ENCODE peak calls at places on chromosomes 7 and 10, in six cellular contexts. One of them, this sample, is unnamed.
A peak's percentile ranks its signal among the peaks of the same experiment; 100 is the strongest.

GRCh38 chr10:105793071-105793470 is 1152.0 kb downstream of the SORCS3 start:
- DNase-seq in GM12878: no peak
- DNase-seq in A549: no peak
- DNase-seq in endothelial cell of umbilical vein: no peak
- DNase-seq in K562: no peak
- DNase-seq in HepG2: no peak
- DNase-seq in this sample: no peak

GRCh38 chr7:148445260-148446044 is 145.1 kb upstream of the C7orf33 start:
- DNase-seq in GM12878: no peak
- DNase-seq in A549: no peak
- DNase-seq in endothelial cell of umbilical vein: no peak
- DNase-seq in K562: no peak
- DNase-seq in HepG2: no peak
- DNase-seq in this sample: no peak

GRCh38 chr7:13047061-13047460 is 359.6 kb downstream of the ARL4A start:
- DNase-seq in GM12878: no peak
- DNase-seq in A549: no peak
- DNase-seq in endothelial cell of umbilical vein: no peak
- DNase-seq in K562: peak; percentile 27
- DNase-seq in HepG2: no peak
- DNase-seq in this sample: peak; percentile 15

GRCh38 chr10:79401015-79401921 is 44.2 kb downstream of the ZCCHC24 start:
- DNase-seq in GM12878: no peak
- DNase-seq in A549: no peak
- DNase-seq in endothelial cell of umbilical vein: no peak
- DNase-seq in K562: no peak
- DNase-seq in HepG2: no peak
- DNase-seq in this sample: no peak

GRCh38 chr10:34216348-34216908 is 598.7 kb downstream of the PARD3 start:
- DNase-seq in GM12878: no peak
- DNase-seq in A549: no peak
- DNase-seq in endothelial cell of umbilical vein: peak; percentile 7
- DNase-seq in K562: no peak
- DNase-seq in HepG2: peak; percentile 76
- DNase-seq in this sample: no peak

GRCh38 chr7:140610204-140611165 is 30.1 kb downstream of the DENND2A start:
- DNase-seq in GM12878: no peak
- DNase-seq in A549: no peak
- DNase-seq in endothelial cell of umbilical vein: no peak
- DNase-seq in K562: no peak
- DNase-seq in HepG2: no peak
- DNase-seq in this sample: no peak

GRCh38 chr7:22979251-22979650 is 34.7 kb downstream of the HYCC1 start:
- DNase-seq in GM12878: no peak
- DNase-seq in A549: no peak
- DNase-seq in endothelial cell of umbilical vein: no peak
- DNase-seq in K562: peak; percentile 30
- DNase-seq in HepG2: no peak
- DNase-seq in this sample: no peak

GRCh38 chr10:85967594-85967993 is 399.0 kb downstream of the GRID1 start:
- DNase-seq in GM12878: peak; percentile 2
- DNase-seq in A549: no peak
- DNase-seq in endothelial cell of umbilical vein: no peak
- DNase-seq in K562: peak; percentile 5
- DNase-seq in HepG2: no peak
- DNase-seq in this sample: no peak

GRCh38 chr7:138979226-138979979 is 1.8 kb downstream of the KIAA1549 start:
- DNase-seq in GM12878: no peak
- DNase-seq in A549: peak; percentile 49
- DNase-seq in endothelial cell of umbilical vein: no peak
- DNase-seq in K562: no peak
- DNase-seq in HepG2: peak; percentile 26
- DNase-seq in this sample: peak; percentile 60

GRCh38 chr7:157310676-157311185 is 26.1 kb upstream of the DNAJB6 start:
- DNase-seq in GM12878: no peak
- DNase-seq in A549: no peak
- DNase-seq in endothelial cell of umbilical vein: no peak
- DNase-seq in K562: no peak
- DNase-seq in HepG2: no peak
- DNase-seq in this sample: no peak

GRCh38 chr7:75639893-75640600 is 98.7 kb downstream of the HIP1 start:
- DNase-seq in GM12878: no peak
- DNase-seq in A549: no peak
- DNase-seq in endothelial cell of umbilical vein: no peak
- DNase-seq in K562: no peak
- DNase-seq in HepG2: no peak
- DNase-seq in this sample: no peak

GRCh38 chr10:128927389-128927788 is 539.7 kb upstream of the MGMT start:
- DNase-seq in GM12878: no peak
- DNase-seq in A549: no peak
- DNase-seq in endothelial cell of umbilical vein: no peak
- DNase-seq in K562: no peak
- DNase-seq in HepG2: no peak
- DNase-seq in this sample: no peak

GRCh38 chr7:93719546-93719945 is 145.0 kb upstream of the CALCR start:
- DNase-seq in GM12878: no peak
- DNase-seq in A549: no peak
- DNase-seq in endothelial cell of umbilical vein: no peak
- DNase-seq in K562: peak; percentile 24
- DNase-seq in HepG2: no peak
- DNase-seq in this sample: peak; percentile 6

GRCh38 chr10:73251683-73252444 is 580 bp downstream of the MRPS16 start:
- DNase-seq in GM12878: no peak
- DNase-seq in A549: peak; percentile 36
- DNase-seq in endothelial cell of umbilical vein: peak; percentile 7
- DNase-seq in K562: peak; percentile 62
- DNase-seq in HepG2: peak; percentile 69
- DNase-seq in this sample: peak; percentile 72

GRCh38 chr10:43249962-43250624 is 16.8 kb downstream of the RASGEF1A start:
- DNase-seq in GM12878: no peak
- DNase-seq in A549: no peak
- DNase-seq in endothelial cell of umbilical vein: no peak
- DNase-seq in K562: peak; percentile 27
- DNase-seq in HepG2: no peak
- DNase-seq in this sample: peak; percentile 35

GRCh38 chr10:69768386-69768785 is 33.3 kb upstream of the COL13A1 start:
- DNase-seq in GM12878: no peak
- DNase-seq in A549: no peak
- DNase-seq in endothelial cell of umbilical vein: no peak
- DNase-seq in K562: no peak
- DNase-seq in HepG2: no peak
- DNase-seq in this sample: no peak

GRCh38 chr7:23273141-23273599 is 26.0 kb upstream of the MALSU1 start:
- DNase-seq in GM12878: peak; percentile 78
- DNase-seq in A549: peak; percentile 83
- DNase-seq in endothelial cell of umbilical vein: peak; percentile 92
- DNase-seq in K562: peak; percentile 98
- DNase-seq in HepG2: peak; percentile 89
- DNase-seq in this sample: peak; percentile 99

GRCh38 chr7:128108641-128109423 is 77.6 kb upstream of the LRRC4 start:
- DNase-seq in GM12878: peak; percentile 78
- DNase-seq in A549: no peak
- DNase-seq in endothelial cell of umbilical vein: no peak
- DNase-seq in K562: no peak
- DNase-seq in HepG2: no peak
- DNase-seq in this sample: peak; percentile 94

GRCh38 chr7:75017832-75018231 is 53.3 kb downstream of the CASTOR2 start:
- DNase-seq in GM12878: no peak
- DNase-seq in A549: no peak
- DNase-seq in endothelial cell of umbilical vein: no peak
- DNase-seq in K562: no peak
- DNase-seq in HepG2: no peak
- DNase-seq in this sample: no peak

GRCh38 chr10:16440396-16441105 is 3.7 kb downstream of the PTER start:
- DNase-seq in GM12878: no peak
- DNase-seq in A549: no peak
- DNase-seq in endothelial cell of umbilical vein: no peak
- DNase-seq in K562: peak; percentile 44
- DNase-seq in HepG2: no peak
- DNase-seq in this sample: no peak

GRCh38 chr7:26166681-26167266 is 14.8 kb downstream of the NFE2L3 start:
- DNase-seq in GM12878: no peak
- DNase-seq in A549: no peak
- DNase-seq in endothelial cell of umbilical vein: no peak
- DNase-seq in K562: no peak
- DNase-seq in HepG2: no peak
- DNase-seq in this sample: peak; percentile 55

DNA sequence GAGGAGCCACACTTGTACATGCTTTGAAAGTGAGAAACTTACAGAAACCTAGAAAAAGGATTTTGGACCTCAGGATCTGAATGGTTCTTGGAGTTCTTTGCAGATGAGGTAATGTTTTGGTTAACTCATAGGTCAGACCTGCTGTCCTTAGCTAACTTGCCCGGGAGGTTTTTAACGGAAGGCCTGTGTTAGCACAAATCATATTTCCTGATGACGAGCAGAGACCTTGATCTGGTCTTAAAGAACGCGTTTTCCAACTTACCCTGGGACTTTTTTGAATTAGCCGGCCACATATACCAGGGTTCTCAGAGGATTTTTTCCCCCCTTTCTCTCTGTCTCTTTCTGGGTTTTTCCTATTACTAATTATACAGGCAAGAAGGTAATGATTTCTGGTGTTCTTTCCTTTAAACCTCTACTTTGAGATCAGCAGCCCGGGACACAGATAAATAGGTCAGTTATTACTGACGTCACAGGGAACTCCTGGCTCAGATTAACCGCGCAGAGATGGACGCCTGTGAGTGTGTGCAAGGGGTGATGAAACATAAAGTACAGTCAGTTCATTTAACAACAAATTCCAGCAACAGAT is 101.8 kb upstream of the KLF6 start:
- DNase-seq in GM12878: no peak
- DNase-seq in A549: peak; percentile 68
- DNase-seq in endothelial cell of umbilical vein: peak; percentile 93
- DNase-seq in K562: no peak
- DNase-seq in HepG2: peak; percentile 90
- DNase-seq in this sample: no peak
- TF ChIP-seq POLR2A in GM12878: no peak
- TF ChIP-seq POLR2A in A549: no peak
- TF ChIP-seq POLR2A in endothelial cell of umbilical vein: peak; percentile 65
- TF ChIP-seq POLR2A in K562: no peak
- TF ChIP-seq POLR2A in HepG2: no peak
- TF ChIP-seq POLR2A in this sample: no peak

DNA sequence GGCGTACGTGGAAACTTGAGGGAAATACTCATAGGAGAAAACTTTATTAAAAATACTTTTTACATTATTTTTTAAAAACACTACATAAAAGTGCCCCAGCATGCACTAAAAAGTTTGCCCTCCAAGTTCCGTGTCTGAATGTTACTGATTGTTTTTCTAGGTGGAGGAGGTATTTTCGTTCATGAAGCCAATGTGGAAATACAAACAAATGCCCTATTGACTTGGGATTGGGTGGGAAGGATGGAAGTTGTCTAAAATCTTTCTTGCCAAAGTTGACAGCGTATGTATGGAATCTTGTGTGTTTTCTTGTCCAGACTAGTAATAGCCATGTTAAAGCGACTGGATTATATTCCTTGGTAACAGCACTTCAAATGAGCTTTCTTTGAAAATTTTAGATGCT is 1.2 kb downstream of the PROSER2 start:
- DNase-seq in GM12878: no peak
- DNase-seq in A549: no peak
- DNase-seq in endothelial cell of umbilical vein: peak; percentile 31
- DNase-seq in K562: peak; percentile 14
- DNase-seq in HepG2: peak; percentile 36
- DNase-seq in this sample: no peak
- H3K4me3 ChIP-seq in GM12878: no peak overlapping the region
- H3K4me3 ChIP-seq in A549: peak overlapping the region; percentile 99
- H3K4me3 ChIP-seq in endothelial cell of umbilical vein: peak overlapping the region; percentile 99
- H3K4me3 ChIP-seq in K562: peak overlapping the region; percentile 68
- H3K4me3 ChIP-seq in HepG2: peak overlapping the region; percentile 90
- H3K4me3 ChIP-seq in this sample: no peak overlapping the region

DNA sequence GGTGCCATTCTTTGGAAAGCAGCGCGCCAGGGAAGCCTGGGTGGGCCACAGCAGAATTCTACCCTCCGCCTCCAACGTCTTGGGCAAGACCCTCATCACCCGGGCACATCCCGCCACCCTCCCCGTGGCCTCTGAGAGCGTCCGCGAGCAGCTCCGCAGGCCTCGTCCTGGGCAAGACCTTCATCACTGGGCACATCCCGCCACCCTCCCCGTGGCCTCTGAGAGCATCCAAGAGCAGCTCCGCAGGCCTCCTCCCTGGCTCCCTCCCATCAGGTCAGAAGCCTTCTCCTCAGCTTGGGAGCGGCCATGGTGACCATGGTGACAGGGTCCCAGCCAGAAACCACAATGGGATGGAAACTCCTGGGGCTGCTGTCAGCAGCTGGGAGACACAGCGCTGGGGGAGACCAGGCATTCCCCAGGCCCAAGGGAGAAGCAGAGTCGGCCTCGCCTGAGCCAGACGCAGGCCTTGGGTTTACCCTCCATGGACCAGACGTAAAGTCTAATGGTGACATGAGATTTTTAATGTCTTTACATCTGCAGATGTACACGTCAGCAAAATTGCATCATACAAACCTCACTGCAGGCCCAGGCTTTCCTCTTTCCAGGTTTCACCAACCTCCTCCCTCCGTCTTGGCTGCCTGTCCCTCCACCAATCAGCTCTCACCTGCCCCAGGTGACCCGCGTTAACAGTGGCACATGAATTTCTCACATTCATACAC is 55.1 kb upstream of the PPP2R2D start:
- DNase-seq in GM12878: no peak
- DNase-seq in A549: no peak
- DNase-seq in endothelial cell of umbilical vein: no peak
- DNase-seq in K562: no peak
- DNase-seq in HepG2: no peak
- DNase-seq in this sample: no peak
- TF ChIP-seq MYC in GM12878: no peak
- TF ChIP-seq MYC in A549: no peak
- TF ChIP-seq MYC in endothelial cell of umbilical vein: no peak
- TF ChIP-seq MYC in K562: no peak
- TF ChIP-seq MYC in HepG2: no peak
- TF ChIP-seq MYC in this sample: no peak

DNA sequence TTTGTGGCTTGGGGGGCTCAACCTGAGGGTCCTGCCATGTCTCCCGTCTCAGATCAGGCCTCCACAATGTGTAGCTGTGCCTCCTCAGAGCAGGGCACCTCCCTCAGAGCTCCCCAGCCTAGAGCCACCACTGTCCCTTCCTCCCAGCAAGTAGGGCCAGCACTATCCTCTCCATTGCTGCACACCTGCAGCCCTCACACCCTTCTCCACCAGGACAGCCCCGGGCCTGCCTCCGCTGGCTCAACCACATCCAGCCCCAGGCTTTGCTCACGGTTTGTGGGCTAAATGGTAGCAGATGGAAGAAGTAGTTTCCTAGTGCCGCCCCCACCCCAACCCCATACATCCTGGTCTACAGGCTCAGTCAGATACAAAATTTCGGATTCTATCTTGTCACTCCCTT is 10.1 kb downstream of the NFKB2 start:
- DNase-seq in GM12878: no peak
- DNase-seq in A549: no peak
- DNase-seq in endothelial cell of umbilical vein: no peak
- DNase-seq in K562: no peak
- DNase-seq in HepG2: no peak
- DNase-seq in this sample: no peak
- TF ChIP-seq POLR2A in GM12878: peak; percentile 63
- TF ChIP-seq POLR2A in A549: no peak
- TF ChIP-seq POLR2A in endothelial cell of umbilical vein: no peak
- TF ChIP-seq POLR2A in K562: no peak
- TF ChIP-seq POLR2A in HepG2: no peak
- TF ChIP-seq POLR2A in this sample: no peak

GRCh38 chr10:36188054-36188453 is 546.0 kb upstream of the FZD8 start:
- DNase-seq in GM12878: no peak
- DNase-seq in A549: no peak
- DNase-seq in endothelial cell of umbilical vein: no peak
- DNase-seq in K562: no peak
- DNase-seq in HepG2: no peak
- DNase-seq in this sample: no peak
- H3K4me3 ChIP-seq in GM12878: no peak overlapping the region
- H3K4me3 ChIP-seq in A549: no peak overlapping the region
- H3K4me3 ChIP-seq in endothelial cell of umbilical vein: no peak overlapping the region
- H3K4me3 ChIP-seq in K562: no peak overlapping the region
- H3K4me3 ChIP-seq in HepG2: no peak overlapping the region
- H3K4me3 ChIP-seq in this sample: no peak overlapping the region